ENCODE peak calls at places on chromosomes 6 and 20, in five cellular contexts. J, F, X, Y and U are unnamed samples.

GRCh38 chr6:39962831-39963230 is 28.6 kb upstream of the MOCS1 start:
- DNase-seq in F (no peak), J (no peak), X (no peak), Y (no peak), U (no peak)

GRCh38 chr6:36679043-36679821 is 718 bp downstream of the CDKN1A start:
- DNase-seq in F (peak), Y (peak), X (no peak), J (peak), U (peak)

GRCh38 chr6:154222716-154223115 is 133.9 kb downstream of the IPCEF1 start:
- DNase-seq in J (no peak), X (no peak), F (no peak), Y (no peak), U (no peak)

GRCh38 chr20:50229156-50229605 is 38.6 kb downstream of the CEBPB start:
- DNase-seq in X (no peak), F (no peak), Y (peak), J (no peak), U (no peak)

GRCh38 chr6:137894779-137895385 is 27.8 kb downstream of the TNFAIP3 start:
- DNase-seq in F (no peak), X (no peak), J (no peak), Y (no peak), U (no peak)

GRCh38 chr6:45532626-45533258 is 155.0 kb upstream of the SUPT3H start:
- DNase-seq in F (no peak), J (no peak), X (no peak), Y (no peak), U (no peak)

GRCh38 chr6:30882764-30883475 is 1.4 kb upstream of the DDR1 start:
- DNase-seq in F (peak), Y (no peak), X (no peak), J (no peak), U (no peak)

GRCh38 chr6:84018453-84019061 is 15.0 kb upstream of the MRAP2 start:
- DNase-seq in J (no peak), Y (no peak), X (no peak), F (no peak), U (no peak)

GRCh38 chr6:33199687-33200233 is 705 bp downstream of the RXRB start:
- DNase-seq in Y (peak), X (peak), J (no peak), F (peak), U (peak)

GRCh38 chr6:83593395-83593785 is 81.1 kb downstream of the PRSS35 start:
- DNase-seq in J (no peak), F (no peak), Y (no peak), X (no peak), U (no peak)

GRCh38 chr6:18586133-18586532 is 199.0 kb downstream of the RNF144B start:
- DNase-seq in J (no peak), X (no peak), F (no peak), Y (no peak), U (no peak)

GRCh38 chr6:83536034-83536646 is 23.8 kb downstream of the PRSS35 start:
- DNase-seq in F (no peak), X (peak), Y (no peak), J (peak), U (no peak)

GRCh38 chr6:106702046-106702445 is 72.7 kb downstream of the QRSL1 start:
- DNase-seq in Y (no peak), X (no peak), J (no peak), F (no peak), U (no peak)

GRCh38 chr20:61678437-61678836 is 387.2 kb downstream of the TAF4 start:
- DNase-seq in F (no peak), J (no peak), X (no peak), Y (no peak), U (no peak)

GRCh38 chr6:7463785-7464184 is 74.2 kb downstream of the RIOK1 start:
- DNase-seq in F (no peak), Y (no peak), X (no peak), J (no peak), U (no peak)

GRCh38 chr20:37244572-37244957 is 17.0 kb downstream of the GHRH start:
- DNase-seq in F (no peak), X (no peak), J (no peak), Y (no peak), U (no peak)

GRCh38 chr6:157174731-157175130 is 148.6 kb downstream of the TMEM242 start:
- DNase-seq in X (no peak), F (no peak), Y (no peak), J (no peak), U (no peak)

GRCh38 chr6:6836609-6837406 is 248.3 kb downstream of the LY86 start:
- DNase-seq in F (no peak), J (no peak), Y (no peak), X (no peak), U (no peak)

GRCh38 chr20:41862023-41862422 is 243.8 kb upstream of the CHD6 start:
- DNase-seq in J (no peak), X (no peak), F (no peak), Y (no peak), U (no peak)